ENCODE peak calls at places on chromosomes 7 and 10, in ten cellular contexts. V is stomach, X is IMR-90, G is HCT116, I is K562, S is esophagus squamous epithelium, J is tibial nerve, Z is NB4, E is thyroid gland, Q is prostate gland. M is an unnamed sample.

GRCh38 chr7:33062782-33063443 is 337 bp upstream of the NT5C3A start:
- DNase-seq in X (peak), E (peak), S (peak), J (peak), G (peak), V (peak), I (peak), Z (peak), Q (peak), M (peak)

GRCh38 chr7:157576415-157576814 is 239.6 kb downstream of the DNAJB6 start:
- DNase-seq in G (no peak), E (peak), S (no peak), Q (no peak), J (no peak), I (no peak), Z (no peak), V (no peak), X (no peak), M (no peak)

GRCh38 chr10:123142701-123143161 is 5.2 kb upstream of the HMX2 start:
- DNase-seq in I (no peak), X (no peak), G (no peak), J (no peak), Q (no peak), Z (no peak), S (no peak), V (no peak), E (no peak), M (no peak)

GRCh38 chr10:11138634-11139033 is 121.0 kb downstream of the CELF2 start:
- DNase-seq in V (no peak), Z (no peak), G (no peak), X (no peak), S (no peak), E (no peak), I (no peak), J (no peak), Q (no peak), M (no peak)

GRCh38 chr10:79483948-79484347 is 28.4 kb upstream of the EIF5AL1 start:
- DNase-seq in I (no peak), J (peak), S (no peak), X (peak), Q (no peak), G (no peak), Z (no peak), V (no peak), E (no peak), M (no peak)

GRCh38 chr7:94374231-94374630 is 20.5 kb upstream of the COL1A2 start:
- DNase-seq in V (peak), Z (no peak), Q (no peak), S (no peak), E (peak), J (peak), G (no peak), I (no peak), X (peak), M (no peak)

GRCh38 chr10:12400266-12400931 is 51.1 kb downstream of the CAMK1D start:
- DNase-seq in V (no peak), J (no peak), G (no peak), Q (no peak), S (no peak), I (no peak), Z (no peak), X (peak), E (peak), M (no peak)

GRCh38 chr10:17056781-17057191 is 72.8 kb downstream of the CUBN start:
- DNase-seq in Z (no peak), V (no peak), I (no peak), J (no peak), E (no peak), S (no peak), G (no peak), Q (no peak), X (peak), M (no peak)

GRCh38 chr7:118153551-118154177 is 30.3 kb upstream of the LSM8 start:
- DNase-seq in E (no peak), G (peak), I (peak), J (no peak), X (peak), S (no peak), V (no peak), Z (peak), Q (no peak), M (peak)

GRCh38 chr10:15901889-15902288 is 41.6 kb upstream of the MINDY3 start:
- DNase-seq in E (no peak), I (no peak), G (no peak), S (no peak), V (no peak), Z (no peak), J (no peak), X (no peak), Q (no peak), M (no peak)

GRCh38 chr7:33837356-33837851 is 67.9 kb upstream of the BMPER start:
- DNase-seq in V (no peak), S (no peak), G (no peak), X (no peak), I (no peak), J (no peak), E (no peak), Z (no peak), Q (no peak), M (no peak)

GRCh38 chr7:130758429-130759056 is 24.5 kb upstream of the KLF14 start:
- DNase-seq in I (peak), E (no peak), X (peak), Q (no peak), G (peak), J (no peak), Z (peak), S (no peak), V (no peak), M (peak)

GRCh38 chr7:94367940-94368339 is 26.8 kb upstream of the COL1A2 start:
- DNase-seq in G (no peak), J (no peak), X (peak), Q (no peak), V (no peak), Z (no peak), E (peak), S (no peak), I (no peak), M (no peak)

GRCh38 chr7:40922316-40922670 is 780.6 kb downstream of the INHBA start:
- DNase-seq in Q (no peak), X (peak), Z (no peak), J (no peak), E (peak), S (no peak), V (no peak), G (no peak), I (no peak), M (no peak)

GRCh38 chr10:5614081-5614721 is 52.2 kb downstream of the ASB13 start:
- DNase-seq in J (no peak), X (peak), V (peak), E (no peak), Q (no peak), G (no peak), S (no peak), I (no peak), Z (no peak), M (no peak)

GRCh38 chr7:90401989-90402388 is 1.3 kb upstream of the CLDN12 start:
- DNase-seq in J (no peak), Q (no peak), Z (no peak), V (no peak), G (no peak), S (no peak), E (no peak), I (no peak), X (peak), M (peak)

GRCh38 chr10:126749030-126749655 is 78.7 kb upstream of the C10orf90 start:
- DNase-seq in Q (peak), G (peak), E (peak), Z (peak), S (no peak), I (peak), V (peak), J (peak), X (peak), M (peak)

GRCh38 chr10:98028168-98028770 is 2.2 kb downstream of the CRTAC1 start:
- DNase-seq in I (peak), E (peak), G (peak), Q (peak), Z (peak), S (no peak), V (peak), J (no peak), X (peak), M (peak)

GRCh38 chr7:143296686-143297085 is 8.5 kb downstream of the CASP2 start:
- DNase-seq in X (no peak), V (no peak), Q (no peak), S (no peak), I (no peak), G (no peak), E (no peak), J (no peak), Z (no peak), M (no peak)

GRCh38 chr10:69835233-69835632 is 33.5 kb downstream of the COL13A1 start:
- DNase-seq in X (no peak), I (no peak), Q (no peak), S (no peak), V (no peak), G (no peak), E (no peak), J (no peak), Z (no peak), M (no peak)

GRCh38 chr7:30717181-30717580 is 34.8 kb upstream of the INMT start:
- DNase-seq in S (no peak), G (peak), I (no peak), J (no peak), X (no peak), Q (no peak), Z (peak), V (no peak), E (no peak), M (no peak)

GRCh38 chr7:44213872-44214595 is 13.3 kb downstream of the YKT6 start:
- DNase-seq in Q (no peak), S (no peak), J (no peak), X (peak), G (peak), E (no peak), Z (peak), I (peak), V (no peak), M (peak)

GRCh38 chr10:127278001-127278400 is 81.6 kb upstream of the INSYN2A start:
- DNase-seq in G (no peak), X (peak), E (no peak), I (no peak), S (no peak), J (no peak), Z (no peak), V (no peak), Q (no peak), M (no peak)

GRCh38 chr10:43119416-43120115 is 18.7 kb upstream of the CSGALNACT2 start:
- DNase-seq in S (no peak), J (no peak), E (no peak), Q (no peak), Z (no peak), X (no peak), V (no peak), I (no peak), G (no peak), M (no peak)

GRCh38 chr10:79058899-79059771 is 9.6 kb upstream of the ZMIZ1 start:
- DNase-seq in J (no peak), E (no peak), I (no peak), X (no peak), Z (no peak), V (peak), S (no peak), G (no peak), Q (no peak), M (peak)

GRCh38 chr7:139118803-139119485 is 9.4 kb upstream of the ZC3HAV1 start:
- DNase-seq in E (peak), S (no peak), V (no peak), Z (peak), G (no peak), Q (no peak), J (no peak), X (peak), I (peak), M (peak)

GRCh38 chr7:100545636-100546128 is 6.7 kb downstream of the AGFG2 start:
- DNase-seq in J (no peak), Z (peak), E (peak), V (no peak), X (peak), G (peak), S (no peak), Q (peak), I (peak), M (no peak)

GRCh38 chr7:44396931-44397525 is 71.6 kb upstream of the CAMK2B start:
- DNase-seq in X (peak), Z (no peak), V (no peak), J (no peak), I (no peak), G (no peak), E (peak), S (no peak), Q (no peak), M (no peak)

GRCh38 chr7:17043012-17043877 is 161.5 kb upstream of the AGR3 start:
- DNase-seq in V (no peak), X (peak), J (no peak), Q (no peak), G (no peak), S (no peak), Z (no peak), I (no peak), E (no peak), M (no peak)

DNA sequence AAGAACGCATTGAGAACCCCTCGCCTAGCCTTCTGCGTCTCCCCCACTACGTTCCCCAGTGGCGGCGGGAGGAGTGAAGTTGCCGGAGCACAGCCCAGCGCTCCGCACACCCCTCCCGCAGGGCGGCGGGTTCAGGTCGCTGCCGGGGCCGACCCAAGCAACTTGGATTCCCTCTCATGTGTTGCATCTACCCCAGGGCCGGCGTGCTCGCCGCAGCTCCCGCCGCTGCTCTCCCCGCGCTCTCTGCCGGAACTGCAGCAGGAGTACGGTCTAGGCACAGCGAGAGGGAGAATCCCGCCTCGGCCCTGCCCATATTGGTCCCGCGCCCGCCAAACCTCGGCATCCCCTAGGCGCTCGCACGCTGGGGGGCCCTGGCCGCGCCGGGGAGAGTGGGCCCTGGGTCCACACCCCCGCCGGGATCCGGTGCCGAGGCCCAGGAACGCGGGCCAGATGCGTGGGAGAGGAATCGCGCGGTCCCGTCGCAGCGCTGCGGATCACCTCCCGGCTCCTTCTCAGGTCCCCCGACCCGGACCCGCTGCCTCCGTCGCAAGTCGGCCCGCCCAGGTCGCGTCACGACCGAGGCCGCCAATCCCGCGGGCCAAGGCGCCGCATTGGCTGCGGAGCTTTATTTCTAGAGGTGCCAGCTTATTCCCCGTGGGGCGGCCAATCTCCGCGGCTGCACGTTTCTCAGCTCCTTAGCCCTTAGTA is 648 bp upstream of the TMEM243 start:
- DNase-seq in J (peak), V (peak), Z (peak), Q (peak), G (peak), I (peak), X (peak), E (peak), S (no peak), M (peak)
- TF ChIP-seq POLR2A in J (peak), V (peak), Z (no peak), Q (peak), G (peak), I (peak), X (peak), E (peak), S (peak), M (no peak)

GRCh38 chr7:6576024-6576866 is 1.0 kb upstream of the ZDHHC4 start:
- DNase-seq in E (no peak), G (no peak), S (no peak), V (no peak), Z (peak), I (peak), J (no peak), X (no peak), Q (no peak), M (peak)

GRCh38 chr7:6578114-6579084 is 1.1 kb downstream of the ZDHHC4 start:
- DNase-seq in S (no peak), E (no peak), I (no peak), Q (no peak), X (peak), J (no peak), G (no peak), V (no peak), Z (no peak), M (peak)

GRCh38 chr7:6575246-6576023 is 1.8 kb upstream of the ZDHHC4 start:
- DNase-seq in I (no peak), S (no peak), X (no peak), Q (no peak), J (no peak), E (no peak), Z (no peak), V (no peak), G (no peak), M (no peak)

GRCh38 chr7:6579446-6579845 is 2.2 kb downstream of the ZDHHC4 start:
- DNase-seq in J (no peak), V (no peak), X (peak), Q (no peak), E (no peak), G (no peak), I (no peak), S (no peak), Z (peak), M (no peak)

GRCh38 chr7:6577369-6578113 is at the start of gene ZDHHC4:
- DNase-seq in G (peak), V (peak), Z (peak), E (peak), X (peak), I (peak), J (peak), Q (peak), S (peak), M (peak)
- TF ChIP-seq POLR2A in G (peak), V (peak), Z (peak), E (peak), X (peak), I (peak), J (peak), Q (peak), S (peak), M (peak)

GRCh38 chr7:74083928-74084721 is 521 bp downstream of the LIMK1 start:
- DNase-seq in I (peak), G (no peak), Z (peak), S (no peak), Q (no peak), E (peak), J (no peak), X (peak), V (peak), M (peak)

GRCh38 chr7:74082770-74083116 is 861 bp upstream of the LIMK1 start:
- DNase-seq in E (no peak), I (no peak), V (no peak), Z (no peak), G (no peak), X (no peak), Q (no peak), J (no peak), S (no peak), M (no peak)

GRCh38 chr7:74084722-74085578 is 1.3 kb downstream of the LIMK1 start:
- DNase-seq in G (no peak), X (no peak), J (no peak), S (no peak), Z (no peak), V (no peak), Q (no peak), I (no peak), E (peak), M (no peak)

GRCh38 chr7:74087791-74088453 is 4.3 kb downstream of the LIMK1 start:
- DNase-seq in Q (no peak), I (no peak), Z (no peak), V (no peak), S (no peak), E (no peak), J (no peak), G (no peak), X (no peak), M (no peak)

GRCh38 chr7:74083117-74083876 is at the start of gene LIMK1:
- DNase-seq in J (peak), I (peak), Z (peak), E (peak), G (no peak), X (peak), V (peak), Q (peak), S (no peak), M (peak)
- TF ChIP-seq POLR2A in J (no peak), I (peak), Z (peak), E (peak), G (no peak), X (peak), V (no peak), Q (peak), S (no peak), M (no peak)

GRCh38 chr7:137990251-137990901 is 11.5 kb downstream of the CREB3L2 start:
- DNase-seq in J (no peak), G (no peak), Z (no peak), X (peak), S (no peak), V (no peak), I (no peak), Q (no peak), E (no peak), M (no peak)
- TF ChIP-seq POLR2A in J (no peak), G (no peak), Z (no peak), X (no peak), S (no peak), V (no peak), I (no peak), Q (no peak), E (no peak), M (no peak)

GRCh38 chr7:95730493-95731280 is 41.7 kb upstream of the DYNC1I1 start:
- DNase-seq in I (no peak), Z (no peak), J (no peak), G (no peak), E (peak), S (no peak), V (no peak), Q (no peak), X (no peak), M (no peak)
- TF ChIP-seq POLR2A in I (no peak), Z (no peak), J (no peak), G (no peak), E (no peak), S (no peak), V (no peak), Q (no peak), X (no peak), M (no peak)

GRCh38 chr7:108190891-108191290 is 60.7 kb upstream of the LAMB4 start:
- DNase-seq in I (no peak), Z (no peak), E (no peak), S (no peak), V (no peak), Q (no peak), G (no peak), X (no peak), J (no peak), M (no peak)
- TF ChIP-seq POLR2A in I (no peak), Z (no peak), E (no peak), S (no peak), V (no peak), Q (no peak), G (no peak), X (no peak), J (no peak), M (no peak)